ENCODE peak calls at places on chromosomes 6 and 20, in four cellular contexts. O is sciatic nerve, S is ecto neural progenitor cell, D is kidney. K is an unnamed sample.

GRCh38 chr20:38217791-38218565 is 42.6 kb downstream of the KIAA1755 start:
- DNase-seq in O (peak), S (no peak), D (no peak), K (peak)

GRCh38 chr20:478010-478948 is 15.9 kb upstream of the TBC1D20 start:
- DNase-seq in O (no peak), S (no peak), D (no peak), K (no peak)

GRCh38 chr20:37521091-37521771 is at the start of gene NNAT:
- DNase-seq in O (no peak), S (no peak), D (no peak), K (peak)

GRCh38 chr6:159836294-159837140 is 36.4 kb downstream of the PNLDC1 start:
- DNase-seq in O (peak), S (no peak), D (no peak), K (peak)

GRCh38 chr6:31972709-31973350 is 892 bp upstream of the DXO start:
- DNase-seq in O (no peak), S (no peak), D (no peak), K (no peak)

GRCh38 chr6:167272156-167272555 is 19.0 kb upstream of the UNC93A start:
- DNase-seq in O (no peak), S (no peak), D (no peak), K (no peak)

GRCh38 chr6:158654498-158654897 is 4.6 kb downstream of the SYTL3 start:
- DNase-seq in O (peak), S (no peak), D (peak), K (no peak)

GRCh38 chr6:28922841-28923317 is 906 bp downstream of the TRIM27 start:
- DNase-seq in O (peak), S (peak), D (peak), K (no peak)

GRCh38 chr6:3813150-3813780 is 35.9 kb upstream of the FAM50B start:
- DNase-seq in O (no peak), S (no peak), D (peak), K (no peak)

GRCh38 chr20:57544838-57545564 is 15.9 kb upstream of the PCK1 start:
- DNase-seq in O (no peak), S (no peak), D (no peak), K (no peak)

GRCh38 chr6:86822747-86823146 is 114.6 kb upstream of the HTR1E start:
- DNase-seq in O (no peak), S (no peak), D (no peak), K (no peak)

GRCh38 chr6:7541175-7542064 is at the start of gene DSP:
- DNase-seq in O (no peak), S (peak), D (peak), K (no peak)

GRCh38 chr6:106547053-106547414 is 82.3 kb downstream of the RTN4IP1 start:
- DNase-seq in O (no peak), S (no peak), D (no peak), K (no peak)

GRCh38 chr20:53974785-53975555 is 95.4 kb downstream of the BCAS1 start:
- DNase-seq in O (no peak), S (no peak), D (no peak), K (no peak)

GRCh38 chr6:164296411-164296810 is 881.9 kb downstream of the QKI start:
- DNase-seq in O (no peak), S (no peak), D (no peak), K (no peak)

GRCh38 chr6:7051780-7052440 is 55.9 kb upstream of the RREB1 start:
- DNase-seq in O (peak), S (peak), D (peak), K (no peak)

GRCh38 chr6:158769228-158769627 is 49.9 kb downstream of the EZR start:
- DNase-seq in O (no peak), S (no peak), D (peak), K (peak)

GRCh38 chr6:53300656-53301551 is 47.8 kb downstream of the ELOVL5 start:
- DNase-seq in O (no peak), S (no peak), D (no peak), K (no peak)